ENCODE peak calls at places on chromosomes 7 and 10, in five cellular contexts. One of them, this sample, is unnamed.

GRCh38 chr10:71088054-71088453 is 124.3 kb upstream of the UNC5B start:
- DNase-seq in HepG2: no peak
- DNase-seq in IMR-90: no peak
- DNase-seq in transverse colon: no peak
- DNase-seq in tibial nerve: no peak
- DNase-seq in this sample: no peak

GRCh38 chr10:61761825-61762217 is 99.1 kb downstream of the CABCOCO1 start:
- DNase-seq in tibial nerve: no peak
- DNase-seq in IMR-90: no peak
- DNase-seq in transverse colon: peak; percentile 10
- DNase-seq in HepG2: no peak
- DNase-seq in this sample: no peak

GRCh38 chr10:104038958-104039752 is 46.5 kb downstream of the COL17A1 start:
- DNase-seq in tibial nerve: no peak
- DNase-seq in HepG2: no peak
- DNase-seq in IMR-90: no peak
- DNase-seq in transverse colon: no peak
- DNase-seq in this sample: no peak

GRCh38 chr7:69412331-69413146 is 185.7 kb upstream of the AUTS2 start:
- DNase-seq in IMR-90: no peak
- DNase-seq in transverse colon: peak; percentile 7
- DNase-seq in HepG2: peak; percentile 18
- DNase-seq in tibial nerve: peak; percentile 42
- DNase-seq in this sample: peak; percentile 28

GRCh38 chr7:135645296-135645904 is 16.9 kb upstream of the STMP1 start:
- DNase-seq in HepG2: peak; percentile 31
- DNase-seq in transverse colon: no peak
- DNase-seq in IMR-90: peak; percentile 64
- DNase-seq in tibial nerve: peak; percentile 52
- DNase-seq in this sample: peak; percentile 59

GRCh38 chr7:50766808-50767207 is 15.9 kb downstream of the GRB10 start:
- DNase-seq in HepG2: no peak
- DNase-seq in transverse colon: no peak
- DNase-seq in tibial nerve: no peak
- DNase-seq in IMR-90: no peak
- DNase-seq in this sample: no peak

GRCh38 chr10:18659784-18660561 is 742 bp downstream of the ARL5B start:
- DNase-seq in IMR-90: peak; percentile 31
- DNase-seq in tibial nerve: no peak
- DNase-seq in transverse colon: peak; percentile 76
- DNase-seq in HepG2: peak; percentile 27
- DNase-seq in this sample: peak; percentile 75

GRCh38 chr10:11164806-11165590 is 147.3 kb downstream of the CELF2 start:
- DNase-seq in HepG2: no peak
- DNase-seq in IMR-90: peak; percentile 78
- DNase-seq in tibial nerve: peak; percentile 91
- DNase-seq in transverse colon: peak; percentile 65
- DNase-seq in this sample: peak; percentile 77

GRCh38 chr10:62054408-62054807 is 152.9 kb downstream of the ARID5B start:
- DNase-seq in IMR-90: no peak
- DNase-seq in transverse colon: no peak
- DNase-seq in tibial nerve: no peak
- DNase-seq in HepG2: no peak
- DNase-seq in this sample: no peak

GRCh38 chr10:3077940-3078630 is 10.7 kb downstream of the PFKP start:
- DNase-seq in IMR-90: no peak
- DNase-seq in transverse colon: peak; percentile 44
- DNase-seq in tibial nerve: no peak
- DNase-seq in HepG2: no peak
- DNase-seq in this sample: no peak

GRCh38 chr7:119105381-119105780 is 880.9 kb downstream of the ANKRD7 start:
- DNase-seq in IMR-90: no peak
- DNase-seq in transverse colon: no peak
- DNase-seq in HepG2: no peak
- DNase-seq in tibial nerve: no peak
- DNase-seq in this sample: no peak

GRCh38 chr7:84085147-84085546 is 109.4 kb downstream of the SEMA3A start:
- DNase-seq in tibial nerve: no peak
- DNase-seq in IMR-90: peak; percentile 85
- DNase-seq in transverse colon: no peak
- DNase-seq in HepG2: peak; percentile 53
- DNase-seq in this sample: no peak

GRCh38 chr10:102395677-102396197 is at the start of gene NFKB2:
- DNase-seq in IMR-90: no peak
- DNase-seq in HepG2: no peak
- DNase-seq in transverse colon: no peak
- DNase-seq in tibial nerve: no peak
- DNase-seq in this sample: no peak

GRCh38 chr10:80281292-80281691 is 8.2 kb downstream of the MAT1A start:
- DNase-seq in transverse colon: no peak
- DNase-seq in HepG2: no peak
- DNase-seq in tibial nerve: no peak
- DNase-seq in IMR-90: no peak
- DNase-seq in this sample: no peak

GRCh38 chr7:33671521-33672262 is 233.6 kb upstream of the BMPER start:
- DNase-seq in transverse colon: no peak
- DNase-seq in tibial nerve: no peak
- DNase-seq in HepG2: no peak
- DNase-seq in IMR-90: no peak
- DNase-seq in this sample: no peak

GRCh38 chr7:2143981-2144595 is 88.7 kb downstream of the MAD1L1 start:
- DNase-seq in IMR-90: no peak
- DNase-seq in HepG2: no peak
- DNase-seq in transverse colon: no peak
- DNase-seq in tibial nerve: no peak
- DNase-seq in this sample: no peak

GRCh38 chr7:100867040-100867795 is at the start of gene TRIP6:
- DNase-seq in transverse colon: peak; percentile 87
- DNase-seq in HepG2: no peak
- DNase-seq in tibial nerve: peak; percentile 95
- DNase-seq in IMR-90: peak; percentile 93
- DNase-seq in this sample: peak; percentile 75

GRCh38 chr10:87504307-87504666 is 406 bp upstream of the MINPP1 start:
- DNase-seq in transverse colon: no peak
- DNase-seq in HepG2: peak; percentile 12
- DNase-seq in tibial nerve: no peak
- DNase-seq in IMR-90: no peak
- DNase-seq in this sample: no peak

GRCh38 chr7:114715907-114716306 is 206.0 kb upstream of the MDFIC start:
- DNase-seq in HepG2: no peak
- DNase-seq in transverse colon: no peak
- DNase-seq in tibial nerve: no peak
- DNase-seq in IMR-90: peak; percentile 61
- DNase-seq in this sample: no peak

GRCh38 chr7:130887182-130888016 is 153.4 kb upstream of the KLF14 start:
- DNase-seq in IMR-90: peak; percentile 89
- DNase-seq in tibial nerve: no peak
- DNase-seq in transverse colon: no peak
- DNase-seq in HepG2: peak; percentile 56
- DNase-seq in this sample: no peak

GRCh38 chr7:82204694-82205093 is 238.9 kb downstream of the CACNA2D1 start:
- DNase-seq in tibial nerve: peak; percentile 30
- DNase-seq in HepG2: no peak
- DNase-seq in transverse colon: no peak
- DNase-seq in IMR-90: peak; percentile 92
- DNase-seq in this sample: peak; percentile 32

GRCh38 chr7:39413866-39414668 is 152.1 kb upstream of the YAE1 start:
- DNase-seq in HepG2: peak; percentile 15
- DNase-seq in IMR-90: peak; percentile 17
- DNase-seq in transverse colon: peak; percentile 31
- DNase-seq in tibial nerve: peak; percentile 7
- DNase-seq in this sample: peak; percentile 18

GRCh38 chr10:58813573-58813972 is 300.9 kb downstream of the BICC1 start:
- DNase-seq in tibial nerve: no peak
- DNase-seq in transverse colon: no peak
- DNase-seq in HepG2: peak; percentile 73
- DNase-seq in IMR-90: no peak
- DNase-seq in this sample: no peak

GRCh38 chr10:88999629-89000028 is 9.0 kb downstream of the FAS start:
- DNase-seq in HepG2: no peak
- DNase-seq in tibial nerve: no peak
- DNase-seq in transverse colon: no peak
- DNase-seq in IMR-90: peak; percentile 26
- DNase-seq in this sample: no peak

GRCh38 chr10:7787857-7788639 is at the start of the genes ATP5F1C and KIN:
- DNase-seq in HepG2: peak; percentile 94
- DNase-seq in tibial nerve: peak; percentile 96
- DNase-seq in IMR-90: peak; percentile 95
- DNase-seq in transverse colon: peak; percentile 98
- DNase-seq in this sample: peak; percentile 97
- TF ChIP-seq POLR2A in HepG2: peak; percentile 96
- TF ChIP-seq POLR2A in tibial nerve: no peak
- TF ChIP-seq POLR2A in IMR-90: peak; percentile 73
- TF ChIP-seq POLR2A in transverse colon: peak; percentile 95
- TF ChIP-seq POLR2A in this sample: peak; percentile 87

GRCh38 chr7:17297243-17297642 is 1.2 kb upstream of the AHR start:
- DNase-seq in IMR-90: no peak
- DNase-seq in tibial nerve: no peak
- DNase-seq in HepG2: no peak
- DNase-seq in transverse colon: no peak
- DNase-seq in this sample: no peak

GRCh38 chr7:17298102-17298839 is at the start of gene AHR:
- DNase-seq in HepG2: peak; percentile 86
- DNase-seq in transverse colon: peak; percentile 95
- DNase-seq in IMR-90: peak; percentile 95
- DNase-seq in tibial nerve: peak; percentile 93
- DNase-seq in this sample: peak; percentile 93

GRCh38 chr7:17299477-17299991 is 1.1 kb downstream of the AHR start:
- DNase-seq in HepG2: no peak
- DNase-seq in IMR-90: peak; percentile 24
- DNase-seq in transverse colon: peak; percentile 8
- DNase-seq in tibial nerve: no peak
- DNase-seq in this sample: peak; percentile 34

GRCh38 chr7:17300012-17300411 is 1.6 kb downstream of the AHR start:
- DNase-seq in HepG2: no peak
- DNase-seq in transverse colon: no peak
- DNase-seq in tibial nerve: no peak
- DNase-seq in IMR-90: no peak
- DNase-seq in this sample: peak; percentile 24

GRCh38 chr7:17298840-17299476 is 506 bp downstream of the AHR start:
- DNase-seq in IMR-90: peak; percentile 12
- DNase-seq in transverse colon: peak; percentile 56
- DNase-seq in HepG2: no peak
- DNase-seq in tibial nerve: peak; percentile 43
- DNase-seq in this sample: peak; percentile 36
- TF ChIP-seq POLR2A in IMR-90: no peak
- TF ChIP-seq POLR2A in transverse colon: peak; percentile 45
- TF ChIP-seq POLR2A in HepG2: no peak
- TF ChIP-seq POLR2A in tibial nerve: peak; percentile 14
- TF ChIP-seq POLR2A in this sample: peak; percentile 30

DNA sequence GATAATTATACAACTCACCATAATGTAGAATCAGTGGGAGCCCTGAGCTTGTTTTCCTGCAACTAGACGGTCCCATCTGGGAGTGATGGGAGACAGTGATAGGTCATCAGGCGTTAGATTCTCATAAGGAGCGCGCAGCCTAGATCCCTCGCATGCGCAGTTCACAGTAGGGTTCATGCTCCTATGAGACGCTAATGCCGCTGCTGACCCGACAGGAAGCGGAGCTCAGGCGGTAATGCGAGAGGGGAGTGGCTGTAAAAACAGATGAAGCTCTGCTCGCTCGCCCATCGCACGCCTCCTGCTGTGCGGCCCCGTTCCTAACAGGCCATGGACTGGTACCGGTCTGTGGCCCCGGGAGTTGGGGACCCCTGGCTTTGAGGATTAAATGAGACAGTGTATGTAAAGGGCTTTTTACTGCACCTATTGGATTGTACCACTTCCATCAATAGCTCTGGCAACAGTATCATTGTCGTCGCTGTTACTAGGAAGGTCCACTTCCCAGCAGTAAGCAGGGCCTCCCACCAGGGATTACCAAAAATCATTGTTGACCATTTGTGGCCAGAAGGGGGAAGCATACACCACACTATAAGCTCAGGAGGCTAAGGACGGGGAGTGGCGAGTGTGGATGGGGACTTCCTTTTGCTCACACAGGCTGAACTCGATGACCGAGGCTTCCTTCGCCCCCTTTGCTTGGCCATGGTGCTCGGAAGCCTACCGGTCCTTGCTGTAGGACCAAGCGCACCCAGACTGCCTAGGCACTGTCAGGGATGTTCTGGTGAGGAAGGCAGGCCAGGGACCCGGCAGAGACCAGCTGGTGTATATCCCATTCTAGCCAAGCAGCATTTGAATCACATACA is 26.4 kb downstream of the AKR1B1 start:
- DNase-seq in IMR-90: peak; percentile 91
- DNase-seq in tibial nerve: peak; percentile 90
- DNase-seq in HepG2: peak; percentile 87
- DNase-seq in transverse colon: peak; percentile 87
- DNase-seq in this sample: peak; percentile 81
- TF ChIP-seq POLR2A in IMR-90: no peak
- TF ChIP-seq POLR2A in tibial nerve: peak; percentile 45
- TF ChIP-seq POLR2A in HepG2: no peak
- TF ChIP-seq POLR2A in transverse colon: peak; percentile 30
- TF ChIP-seq POLR2A in this sample: no peak

GRCh38 chr10:86344281-86344680 is 22.3 kb downstream of the GRID1 start:
- DNase-seq in IMR-90: no peak
- DNase-seq in tibial nerve: no peak
- DNase-seq in transverse colon: no peak
- DNase-seq in HepG2: no peak
- DNase-seq in this sample: no peak
- TF ChIP-seq POLR2A in IMR-90: no peak
- TF ChIP-seq POLR2A in tibial nerve: no peak
- TF ChIP-seq POLR2A in transverse colon: no peak
- TF ChIP-seq POLR2A in HepG2: no peak
- TF ChIP-seq POLR2A in this sample: no peak

DNA sequence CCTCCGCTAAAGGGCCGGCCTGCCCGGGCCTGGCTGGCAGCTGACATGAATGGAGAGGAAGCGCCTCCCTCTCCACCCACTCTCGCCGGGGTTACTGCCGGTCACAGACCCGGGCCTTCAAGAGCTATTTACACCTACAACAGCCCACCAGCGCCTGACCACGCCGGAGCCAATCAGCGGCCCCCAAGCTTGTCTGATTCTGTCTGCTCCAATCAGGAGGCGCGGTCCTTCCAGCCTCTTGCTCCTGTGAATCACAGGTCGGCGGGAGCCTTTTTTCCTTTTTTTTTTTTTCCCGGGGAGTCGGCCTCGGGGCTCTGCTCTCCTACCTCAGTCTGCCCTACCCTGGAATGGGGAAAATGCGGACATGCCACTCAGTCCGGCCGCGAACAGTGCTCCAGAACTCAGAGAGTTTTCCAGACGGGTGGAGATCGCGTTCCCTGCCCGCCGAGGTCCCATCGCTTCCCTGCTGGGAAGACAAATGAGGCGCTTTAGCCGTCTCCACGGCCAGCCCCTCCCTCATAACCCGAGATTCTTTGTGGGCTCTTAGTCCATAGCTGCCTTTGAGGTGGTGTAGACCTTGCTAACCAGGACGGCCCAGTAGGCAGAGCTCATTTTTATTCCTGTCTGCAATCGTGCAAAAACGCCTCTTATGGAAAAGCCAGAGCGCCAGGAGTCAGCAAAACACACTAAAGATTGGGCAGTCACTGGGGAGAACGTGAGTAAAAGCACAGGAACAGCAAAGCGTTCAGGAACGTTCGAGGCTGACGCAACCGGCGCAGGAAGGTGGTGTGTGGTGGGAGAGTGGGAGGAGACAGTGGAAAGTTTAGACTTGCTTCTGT is 26.5 kb downstream of the SCD start:
- DNase-seq in transverse colon: peak; percentile 98
- DNase-seq in HepG2: peak; percentile 99
- DNase-seq in tibial nerve: peak; percentile 96
- DNase-seq in IMR-90: peak; percentile 99
- DNase-seq in this sample: peak; percentile 98
- TF ChIP-seq POLR2A in transverse colon: peak; percentile 76
- TF ChIP-seq POLR2A in HepG2: peak; percentile 87
- TF ChIP-seq POLR2A in tibial nerve: peak; percentile 30
- TF ChIP-seq POLR2A in IMR-90: peak; percentile 86
- TF ChIP-seq POLR2A in this sample: peak; percentile 84

This sample was measured in erythroblast.